ENCODE peak calls at places on chromosomes 16 and 17, in eight cellular contexts. T, Y, P, E, G, I, F and J are unnamed samples.

GRCh38 chr17:72388765-72389473 is 268.1 kb downstream of the SOX9 start:
- DNase-seq in T (no peak), Y (no peak), P (peak; percentile 96), E (no peak), G (peak; percentile 86), I (no peak), F (no peak), J (no peak)

GRCh38 chr17:48586355-48586924 is 3.6 kb downstream of the HOXB3 start:
- DNase-seq in T (no peak), Y (no peak), P (no peak), E (peak; percentile 29), G (no peak), I (no peak), F (no peak), J (no peak)

GRCh38 chr16:2736476-2737237 is 15.8 kb upstream of the SRRM2 start:
- DNase-seq in T (no peak), Y (no peak), P (no peak), E (no peak), G (no peak), I (no peak), F (no peak), J (no peak)

GRCh38 chr17:3959295-3959899 is 4.8 kb downstream of the ATP2A3 start:
- DNase-seq in T (no peak), Y (no peak), P (no peak), E (no peak), G (peak; percentile 84), I (no peak), F (no peak), J (no peak)

GRCh38 chr17:72487731-72488325 is 367.0 kb downstream of the SOX9 start:
- DNase-seq in T (no peak), Y (no peak), P (no peak), E (no peak), G (no peak), I (no peak), F (no peak), J (no peak)

GRCh38 chr16:23423496-23424049 is 29.4 kb downstream of the COG7 start:
- DNase-seq in T (peak; percentile 76), Y (no peak), P (no peak), E (no peak), G (peak; percentile 62), I (peak; percentile 29), F (peak; percentile 41), J (no peak)

GRCh38 chr17:7782237-7782636 is 51.8 kb upstream of the KDM6B start:
- DNase-seq in T (no peak), Y (no peak), P (peak; percentile 51), E (no peak), G (no peak), I (no peak), F (no peak), J (no peak)

GRCh38 chr17:77783991-77784820 is 174.3 kb upstream of the TNRC6C start:
- DNase-seq in T (no peak), Y (no peak), P (no peak), E (peak; percentile 69), G (no peak), I (no peak), F (no peak), J (no peak)

GRCh38 chr17:21524211-21524591 is 148.0 kb downstream of the KCNJ12 start:
- DNase-seq in T (no peak), Y (no peak), P (no peak), E (no peak), G (no peak), I (no peak), F (no peak), J (no peak)

GRCh38 chr16:57510016-57510871 is 24.0 kb upstream of the DOK4 start:
- DNase-seq in T (no peak), Y (no peak), P (no peak), E (no peak), G (no peak), I (no peak), F (no peak), J (no peak)

GRCh38 chr17:38330941-38331411 is 12.8 kb downstream of the GPR179 start:
- DNase-seq in T (no peak), Y (no peak), P (no peak), E (no peak), G (peak; percentile 14), I (no peak), F (no peak), J (no peak)

GRCh38 chr17:27345141-27345904 is 51.4 kb downstream of the WSB1 start:
- DNase-seq in T (no peak), Y (no peak), P (no peak), E (no peak), G (no peak), I (no peak), F (peak; percentile 98), J (peak; percentile 23)

GRCh38 chr17:9702916-9703780 is 57.8 kb downstream of the USP43 start:
- DNase-seq in T (no peak), Y (no peak), P (peak; percentile 59), E (no peak), G (no peak), I (no peak), F (no peak), J (no peak)

GRCh38 chr16:73304008-73304814 is 256.3 kb upstream of the ZFHX3 start:
- DNase-seq in T (no peak), Y (no peak), P (no peak), E (no peak), G (no peak), I (no peak), F (no peak), J (no peak)

GRCh38 chr17:78324391-78325075 is 35.3 kb downstream of the SOCS3 start:
- DNase-seq in T (peak; percentile 94), Y (peak; percentile 85), P (peak; percentile 30), E (peak; percentile 27), G (no peak), I (peak; percentile 89), F (peak; percentile 71), J (peak; percentile 26)

GRCh38 chr16:1532081-1532760 is 1.2 kb upstream of the TMEM204 start:
- DNase-seq in T (peak; percentile 70), Y (no peak), P (no peak), E (no peak), G (no peak), I (peak; percentile 84), F (no peak), J (no peak)

GRCh38 chr16:27685802-27686201 is 135.9 kb downstream of the KATNIP start:
- DNase-seq in T (no peak), Y (no peak), P (no peak), E (no peak), G (no peak), I (no peak), F (no peak), J (no peak)

GRCh38 chr16:14289692-14290340 is 218.7 kb downstream of the MRTFB start:
- DNase-seq in T (no peak), Y (peak; percentile 51), P (peak; percentile 84), E (peak; percentile 32), G (peak; percentile 35), I (no peak), F (peak; percentile 86), J (no peak)

GRCh38 chr17:8189711-8190477 is at the start of gene BORCS6:
- DNase-seq in T (peak; percentile 98), Y (peak; percentile 95), P (peak; percentile 98), E (peak; percentile 90), G (peak; percentile 96), I (peak; percentile 96), F (peak; percentile 99), J (peak; percentile 98)

GRCh38 chr16:49603956-49604355 is 230.4 kb downstream of the C16orf78 start:
- DNase-seq in T (no peak), Y (no peak), P (no peak), E (no peak), G (no peak), I (no peak), F (no peak), J (no peak)

GRCh38 chr17:82489851-82490511 is 29.6 kb upstream of the FOXK2 start:
- DNase-seq in T (no peak), Y (no peak), P (no peak), E (no peak), G (no peak), I (no peak), F (no peak), J (no peak)

DNA sequence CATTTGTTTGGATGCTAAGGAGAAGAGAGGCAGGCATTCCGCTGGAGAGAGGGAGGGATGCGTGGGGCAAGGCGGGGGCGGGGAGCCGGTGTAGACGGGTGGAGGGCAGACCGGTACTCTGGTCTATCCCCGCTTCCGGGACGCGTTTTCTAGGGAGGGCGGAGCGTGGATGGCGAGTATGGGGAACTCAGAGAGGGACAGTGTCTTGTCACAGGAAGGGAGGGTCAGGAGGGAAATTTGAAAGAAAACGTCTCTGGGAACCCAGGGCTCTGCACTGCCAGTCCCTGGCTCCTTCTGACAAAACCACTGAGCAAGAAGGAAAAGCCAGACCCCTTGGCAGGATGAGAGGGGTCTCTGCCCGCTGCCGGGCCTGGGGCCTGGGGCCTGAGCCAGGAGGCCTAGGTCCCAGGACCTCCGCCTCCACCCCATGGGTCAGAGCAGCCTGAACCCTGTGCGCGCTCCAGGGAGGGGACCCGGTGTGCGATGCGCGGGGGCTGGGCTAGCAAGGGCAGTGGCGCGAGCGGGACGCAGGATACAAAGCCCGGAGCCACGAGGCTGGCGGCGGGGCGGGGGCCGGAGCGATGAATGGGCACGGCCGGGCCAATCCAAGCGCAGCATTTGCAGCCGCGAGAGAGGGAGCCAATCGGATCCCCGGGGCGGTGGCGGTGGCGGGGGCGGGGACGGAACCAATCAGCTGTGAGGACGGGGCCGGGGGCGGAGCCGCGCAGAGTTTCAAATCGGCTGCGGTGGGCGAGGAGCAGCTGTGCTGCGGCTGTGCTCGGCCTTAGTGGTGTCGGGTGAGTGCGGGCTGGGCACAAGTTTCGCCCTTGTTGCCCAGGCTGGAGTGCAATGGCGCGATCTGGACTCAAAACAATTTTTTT is at the start of gene PIMREG:
- DNase-seq in T (peak; percentile 94), Y (peak; percentile 30), P (no peak), E (peak; percentile 91), G (peak; percentile 98), I (peak; percentile 94), F (peak; percentile 99), J (peak; percentile 74)
- H3K27ac ChIP-seq in T (no peak within 1 kb of the TSS), Y (no peak within 1 kb of the TSS), P (no peak within 1 kb of the TSS), E (peak within 1 kb of the TSS; percentile 25), G (peak within 1 kb of the TSS; percentile 54), I (no peak within 1 kb of the TSS), F (peak within 1 kb of the TSS; percentile 97), J (no peak within 1 kb of the TSS)

GRCh38 chr16:85283305-85284050 is 171.2 kb upstream of the CIBAR2 start:
- DNase-seq in T (no peak), Y (no peak), P (no peak), E (no peak), G (no peak), I (no peak), F (no peak), J (no peak)
- H3K27ac ChIP-seq in T (no peak overlapping the region), Y (no peak overlapping the region), P (no peak overlapping the region), E (no peak overlapping the region), G (no peak overlapping the region), I (no peak overlapping the region), F (no peak overlapping the region), J (no peak overlapping the region)

DNA sequence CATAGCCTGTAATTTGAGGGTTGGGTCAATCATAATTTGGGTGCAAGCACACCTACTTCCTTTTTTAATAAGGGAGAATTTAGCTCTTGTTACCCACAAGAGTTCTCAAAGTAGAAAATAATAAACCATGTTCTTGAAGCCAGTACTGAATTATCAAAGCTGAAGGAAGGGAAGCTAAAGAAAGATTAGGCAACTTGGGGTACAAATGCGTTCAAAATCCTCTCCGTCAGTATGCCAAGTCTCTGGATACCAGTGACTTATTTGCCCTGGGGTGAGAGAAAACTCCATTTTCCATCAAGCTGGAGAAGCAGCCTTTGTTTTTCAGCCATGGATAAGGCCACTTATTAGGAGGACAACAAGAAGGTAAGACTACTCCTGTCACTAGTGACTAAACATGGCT is 23.5 kb upstream of the DHRS13 start:
- DNase-seq in T (no peak), Y (peak; percentile 13), P (no peak), E (no peak), G (no peak), I (no peak), F (no peak), J (no peak)
- H3K27ac ChIP-seq in T (no peak overlapping the region), Y (peak overlapping the region; percentile 60), P (no peak overlapping the region), E (peak overlapping the region; percentile 87), G (peak overlapping the region; percentile 78), I (peak overlapping the region; percentile 63), F (no peak overlapping the region), J (no peak overlapping the region)

GRCh38 chr16:17014484-17015121 is 456.2 kb downstream of the XYLT1 start:
- DNase-seq in T (no peak), Y (no peak), P (no peak), E (no peak), G (no peak), I (no peak), F (no peak), J (no peak)
- H3K27ac ChIP-seq in T (no peak overlapping the region), Y (no peak overlapping the region), P (no peak overlapping the region), E (no peak overlapping the region), G (no peak overlapping the region), I (no peak overlapping the region), F (no peak overlapping the region), J (no peak overlapping the region)